ENCODE peak calls at places on chromosomes 2 and 18, in ten cellular contexts. One of them, this sample, is unnamed.

GRCh38 chr18:46712406-46712805 is 44.4 kb downstream of the ST8SIA5 start:
- DNase-seq in spleen: no peak
- DNase-seq in effector memory CD4-positive, alpha-beta T cell: no peak
- DNase-seq in naive thymus-derived CD4-positive, alpha-beta T cell: no peak
- DNase-seq in PC-3: peak; percentile 50
- DNase-seq in tibial nerve: no peak
- DNase-seq in stomach: no peak
- DNase-seq in adrenal gland: peak; percentile 91
- DNase-seq in foreskin keratinocyte: no peak
- DNase-seq in pancreas: no peak
- DNase-seq in this sample: no peak

GRCh38 chr2:1864981-1865421 is 120.7 kb upstream of the PXDN start:
- DNase-seq in spleen: no peak
- DNase-seq in effector memory CD4-positive, alpha-beta T cell: no peak
- DNase-seq in naive thymus-derived CD4-positive, alpha-beta T cell: no peak
- DNase-seq in PC-3: no peak
- DNase-seq in tibial nerve: no peak
- DNase-seq in stomach: no peak
- DNase-seq in adrenal gland: no peak
- DNase-seq in foreskin keratinocyte: no peak
- DNase-seq in pancreas: no peak
- DNase-seq in this sample: no peak

GRCh38 chr2:195009202-195009601 is 647.8 kb upstream of the SLC39A10 start:
- DNase-seq in spleen: no peak
- DNase-seq in effector memory CD4-positive, alpha-beta T cell: no peak
- DNase-seq in naive thymus-derived CD4-positive, alpha-beta T cell: no peak
- DNase-seq in PC-3: peak; percentile 19
- DNase-seq in tibial nerve: no peak
- DNase-seq in stomach: no peak
- DNase-seq in adrenal gland: no peak
- DNase-seq in foreskin keratinocyte: no peak
- DNase-seq in pancreas: no peak
- DNase-seq in this sample: no peak

GRCh38 chr2:72263043-72263780 is 115.5 kb upstream of the CYP26B1 start:
- DNase-seq in spleen: no peak
- DNase-seq in effector memory CD4-positive, alpha-beta T cell: no peak
- DNase-seq in naive thymus-derived CD4-positive, alpha-beta T cell: no peak
- DNase-seq in PC-3: peak; percentile 61
- DNase-seq in tibial nerve: no peak
- DNase-seq in stomach: no peak
- DNase-seq in adrenal gland: no peak
- DNase-seq in foreskin keratinocyte: no peak
- DNase-seq in pancreas: no peak
- DNase-seq in this sample: no peak

GRCh38 chr2:47056374-47056773 is 98.7 kb downstream of the STPG4 start:
- DNase-seq in spleen: no peak
- DNase-seq in effector memory CD4-positive, alpha-beta T cell: no peak
- DNase-seq in naive thymus-derived CD4-positive, alpha-beta T cell: no peak
- DNase-seq in PC-3: no peak
- DNase-seq in tibial nerve: no peak
- DNase-seq in stomach: no peak
- DNase-seq in adrenal gland: no peak
- DNase-seq in foreskin keratinocyte: no peak
- DNase-seq in pancreas: no peak
- DNase-seq in this sample: no peak

GRCh38 chr18:11785444-11786055 is 65.7 kb upstream of the CHMP1B start:
- DNase-seq in spleen: no peak
- DNase-seq in effector memory CD4-positive, alpha-beta T cell: no peak
- DNase-seq in naive thymus-derived CD4-positive, alpha-beta T cell: no peak
- DNase-seq in PC-3: no peak
- DNase-seq in tibial nerve: no peak
- DNase-seq in stomach: no peak
- DNase-seq in adrenal gland: no peak
- DNase-seq in foreskin keratinocyte: no peak
- DNase-seq in pancreas: no peak
- DNase-seq in this sample: no peak

GRCh38 chr18:9403795-9404564 is 69.4 kb downstream of the TWSG1 start:
- DNase-seq in spleen: no peak
- DNase-seq in effector memory CD4-positive, alpha-beta T cell: no peak
- DNase-seq in naive thymus-derived CD4-positive, alpha-beta T cell: no peak
- DNase-seq in PC-3: no peak
- DNase-seq in tibial nerve: peak; percentile 12
- DNase-seq in stomach: no peak
- DNase-seq in adrenal gland: no peak
- DNase-seq in foreskin keratinocyte: no peak
- DNase-seq in pancreas: no peak
- DNase-seq in this sample: no peak

GRCh38 chr2:183000846-183001245 is 37.4 kb downstream of the NCKAP1 start:
- DNase-seq in spleen: no peak
- DNase-seq in effector memory CD4-positive, alpha-beta T cell: no peak
- DNase-seq in naive thymus-derived CD4-positive, alpha-beta T cell: no peak
- DNase-seq in PC-3: no peak
- DNase-seq in tibial nerve: no peak
- DNase-seq in stomach: no peak
- DNase-seq in adrenal gland: no peak
- DNase-seq in foreskin keratinocyte: no peak
- DNase-seq in pancreas: no peak
- DNase-seq in this sample: no peak

GRCh38 chr2:54876764-54877163 is 153.3 kb downstream of the EML6 start:
- DNase-seq in spleen: no peak
- DNase-seq in effector memory CD4-positive, alpha-beta T cell: no peak
- DNase-seq in naive thymus-derived CD4-positive, alpha-beta T cell: no peak
- DNase-seq in PC-3: peak; percentile 75
- DNase-seq in tibial nerve: no peak
- DNase-seq in stomach: no peak
- DNase-seq in adrenal gland: no peak
- DNase-seq in foreskin keratinocyte: no peak
- DNase-seq in pancreas: no peak
- DNase-seq in this sample: no peak

GRCh38 chr2:675982-676646 is 1.1 kb downstream of the TMEM18 start:
- DNase-seq in spleen: no peak
- DNase-seq in effector memory CD4-positive, alpha-beta T cell: no peak
- DNase-seq in naive thymus-derived CD4-positive, alpha-beta T cell: peak; percentile 9
- DNase-seq in PC-3: peak; percentile 88
- DNase-seq in tibial nerve: peak; percentile 56
- DNase-seq in stomach: no peak
- DNase-seq in adrenal gland: peak; percentile 81
- DNase-seq in foreskin keratinocyte: peak; percentile 92
- DNase-seq in pancreas: peak; percentile 60
- DNase-seq in this sample: no peak

GRCh38 chr2:675051-675450 is 2.2 kb downstream of the TMEM18 start:
- DNase-seq in spleen: no peak
- DNase-seq in effector memory CD4-positive, alpha-beta T cell: no peak
- DNase-seq in naive thymus-derived CD4-positive, alpha-beta T cell: no peak
- DNase-seq in PC-3: no peak
- DNase-seq in tibial nerve: no peak
- DNase-seq in stomach: no peak
- DNase-seq in adrenal gland: no peak
- DNase-seq in foreskin keratinocyte: no peak
- DNase-seq in pancreas: no peak
- DNase-seq in this sample: no peak

GRCh38 chr2:676647-677055 is 555 bp downstream of the TMEM18 start:
- DNase-seq in spleen: peak; percentile 100
- DNase-seq in effector memory CD4-positive, alpha-beta T cell: peak; percentile 97
- DNase-seq in naive thymus-derived CD4-positive, alpha-beta T cell: no peak
- DNase-seq in PC-3: peak; percentile 97
- DNase-seq in tibial nerve: peak; percentile 98
- DNase-seq in stomach: peak; percentile 99
- DNase-seq in adrenal gland: peak; percentile 99
- DNase-seq in foreskin keratinocyte: peak; percentile 94
- DNase-seq in pancreas: peak; percentile 99
- DNase-seq in this sample: peak; percentile 99

GRCh38 chr2:674319-674985 is 2.8 kb downstream of the TMEM18 start:
- DNase-seq in spleen: no peak
- DNase-seq in effector memory CD4-positive, alpha-beta T cell: no peak
- DNase-seq in naive thymus-derived CD4-positive, alpha-beta T cell: no peak
- DNase-seq in PC-3: no peak
- DNase-seq in tibial nerve: no peak
- DNase-seq in stomach: no peak
- DNase-seq in adrenal gland: no peak
- DNase-seq in foreskin keratinocyte: no peak
- DNase-seq in pancreas: no peak
- DNase-seq in this sample: no peak

GRCh38 chr2:675460-675859 is 1.7 kb downstream of the TMEM18 start:
- DNase-seq in spleen: peak; percentile 87
- DNase-seq in effector memory CD4-positive, alpha-beta T cell: no peak
- DNase-seq in naive thymus-derived CD4-positive, alpha-beta T cell: no peak
- DNase-seq in PC-3: no peak
- DNase-seq in tibial nerve: no peak
- DNase-seq in stomach: no peak
- DNase-seq in adrenal gland: peak; percentile 26
- DNase-seq in foreskin keratinocyte: no peak
- DNase-seq in pancreas: no peak
- DNase-seq in this sample: no peak
- H3K27ac ChIP-seq in spleen: no peak overlapping the region
- H3K27ac ChIP-seq in effector memory CD4-positive, alpha-beta T cell: no peak overlapping the region
- H3K27ac ChIP-seq in naive thymus-derived CD4-positive, alpha-beta T cell: no peak overlapping the region
- H3K27ac ChIP-seq in PC-3: peak overlapping the region; percentile 90
- H3K27ac ChIP-seq in tibial nerve: peak overlapping the region; percentile 99
- H3K27ac ChIP-seq in stomach: no peak overlapping the region
- H3K27ac ChIP-seq in adrenal gland: peak overlapping the region; percentile 99
- H3K27ac ChIP-seq in foreskin keratinocyte: no peak overlapping the region
- H3K27ac ChIP-seq in pancreas: no peak overlapping the region
- H3K27ac ChIP-seq in this sample: no peak overlapping the region

GRCh38 chr2:157418215-157418614 is 25.7 kb downstream of the CYTIP start:
- DNase-seq in spleen: no peak
- DNase-seq in effector memory CD4-positive, alpha-beta T cell: no peak
- DNase-seq in naive thymus-derived CD4-positive, alpha-beta T cell: peak; percentile 87
- DNase-seq in PC-3: no peak
- DNase-seq in tibial nerve: no peak
- DNase-seq in stomach: no peak
- DNase-seq in adrenal gland: no peak
- DNase-seq in foreskin keratinocyte: no peak
- DNase-seq in pancreas: no peak
- DNase-seq in this sample: no peak

GRCh38 chr2:157421377-157421944 is 22.4 kb downstream of the CYTIP start:
- DNase-seq in spleen: no peak
- DNase-seq in effector memory CD4-positive, alpha-beta T cell: no peak
- DNase-seq in naive thymus-derived CD4-positive, alpha-beta T cell: no peak
- DNase-seq in PC-3: no peak
- DNase-seq in tibial nerve: no peak
- DNase-seq in stomach: no peak
- DNase-seq in adrenal gland: no peak
- DNase-seq in foreskin keratinocyte: no peak
- DNase-seq in pancreas: no peak
- DNase-seq in this sample: no peak

GRCh38 chr2:157421964-157422363 is 21.9 kb downstream of the CYTIP start:
- DNase-seq in spleen: peak; percentile 62
- DNase-seq in effector memory CD4-positive, alpha-beta T cell: no peak
- DNase-seq in naive thymus-derived CD4-positive, alpha-beta T cell: no peak
- DNase-seq in PC-3: no peak
- DNase-seq in tibial nerve: no peak
- DNase-seq in stomach: no peak
- DNase-seq in adrenal gland: no peak
- DNase-seq in foreskin keratinocyte: no peak
- DNase-seq in pancreas: no peak
- DNase-seq in this sample: no peak

GRCh38 chr2:157420771-157421323 is 23.0 kb downstream of the CYTIP start:
- DNase-seq in spleen: peak; percentile 34
- DNase-seq in effector memory CD4-positive, alpha-beta T cell: no peak
- DNase-seq in naive thymus-derived CD4-positive, alpha-beta T cell: no peak
- DNase-seq in PC-3: no peak
- DNase-seq in tibial nerve: no peak
- DNase-seq in stomach: no peak
- DNase-seq in adrenal gland: no peak
- DNase-seq in foreskin keratinocyte: no peak
- DNase-seq in pancreas: no peak
- DNase-seq in this sample: no peak

DNA sequence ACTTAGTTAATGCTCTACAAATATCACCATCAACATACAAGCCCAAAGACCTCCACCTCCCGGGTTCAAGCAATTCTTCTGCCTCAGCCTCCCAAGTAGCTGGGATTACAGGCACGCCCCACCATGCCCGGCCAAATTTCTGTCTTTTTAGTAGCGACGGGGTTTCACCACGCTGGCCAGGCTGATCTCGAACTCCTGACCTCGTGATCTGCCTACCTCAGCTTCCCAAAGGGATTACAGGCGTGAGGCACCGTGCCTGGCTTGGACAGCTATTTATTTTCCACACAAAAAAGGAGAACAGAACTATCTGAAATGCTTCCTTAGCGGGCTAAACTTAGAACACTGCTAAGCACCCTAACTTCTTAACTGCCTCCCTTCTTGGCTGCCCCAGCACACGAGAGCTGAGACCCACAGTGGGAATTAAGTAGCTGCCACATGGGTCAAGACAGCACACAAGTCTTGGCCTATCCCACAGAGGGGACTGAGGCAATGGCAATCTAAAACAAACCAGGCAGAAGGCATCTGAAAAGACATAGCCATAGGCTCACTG is 24.8 kb downstream of the CYTIP start:
- DNase-seq in spleen: peak; percentile 72
- DNase-seq in effector memory CD4-positive, alpha-beta T cell: no peak
- DNase-seq in naive thymus-derived CD4-positive, alpha-beta T cell: no peak
- DNase-seq in PC-3: no peak
- DNase-seq in tibial nerve: no peak
- DNase-seq in stomach: no peak
- DNase-seq in adrenal gland: peak; percentile 13
- DNase-seq in foreskin keratinocyte: no peak
- DNase-seq in pancreas: no peak
- DNase-seq in this sample: no peak
- H3K27ac ChIP-seq in spleen: peak overlapping the region; percentile 64
- H3K27ac ChIP-seq in effector memory CD4-positive, alpha-beta T cell: peak overlapping the region; percentile 80
- H3K27ac ChIP-seq in naive thymus-derived CD4-positive, alpha-beta T cell: peak overlapping the region; percentile 86
- H3K27ac ChIP-seq in PC-3: no peak overlapping the region
- H3K27ac ChIP-seq in tibial nerve: peak overlapping the region; percentile 56
- H3K27ac ChIP-seq in stomach: peak overlapping the region; percentile 5
- H3K27ac ChIP-seq in adrenal gland: peak overlapping the region; percentile 22
- H3K27ac ChIP-seq in foreskin keratinocyte: no peak overlapping the region
- H3K27ac ChIP-seq in pancreas: no peak overlapping the region
- H3K27ac ChIP-seq in this sample: no peak overlapping the region

GRCh38 chr2:108589786-108590185 is 55.5 kb downstream of the LIMS1 start:
- DNase-seq in spleen: no peak
- DNase-seq in effector memory CD4-positive, alpha-beta T cell: no peak
- DNase-seq in naive thymus-derived CD4-positive, alpha-beta T cell: no peak
- DNase-seq in PC-3: no peak
- DNase-seq in tibial nerve: no peak
- DNase-seq in stomach: no peak
- DNase-seq in adrenal gland: no peak
- DNase-seq in foreskin keratinocyte: no peak
- DNase-seq in pancreas: no peak
- DNase-seq in this sample: no peak
- H3K27ac ChIP-seq in spleen: no peak overlapping the region
- H3K27ac ChIP-seq in effector memory CD4-positive, alpha-beta T cell: no peak overlapping the region
- H3K27ac ChIP-seq in naive thymus-derived CD4-positive, alpha-beta T cell: no peak overlapping the region
- H3K27ac ChIP-seq in PC-3: no peak overlapping the region
- H3K27ac ChIP-seq in tibial nerve: no peak overlapping the region
- H3K27ac ChIP-seq in stomach: no peak overlapping the region
- H3K27ac ChIP-seq in adrenal gland: peak overlapping the region; percentile 85
- H3K27ac ChIP-seq in foreskin keratinocyte: peak overlapping the region; percentile 72
- H3K27ac ChIP-seq in pancreas: peak overlapping the region; percentile 80
- H3K27ac ChIP-seq in this sample: no peak overlapping the region

DNA sequence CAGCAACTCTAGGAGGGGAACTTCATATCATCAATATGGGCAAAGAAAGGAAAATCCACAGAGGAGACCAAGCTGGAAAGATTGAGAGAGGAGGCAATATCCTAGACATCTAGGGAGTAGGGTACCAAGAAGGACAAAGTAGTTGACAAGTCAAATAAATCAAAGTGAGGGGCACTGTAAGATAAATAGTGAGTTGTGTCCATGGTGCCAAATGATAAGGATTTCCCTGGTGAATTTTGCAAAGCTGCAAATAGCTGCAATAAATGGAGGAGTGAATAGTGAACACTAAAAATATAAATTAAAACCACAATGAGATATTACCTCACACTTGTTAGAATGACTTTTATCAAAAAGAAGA is 258.1 kb upstream of the FN1 start:
- DNase-seq in spleen: no peak
- DNase-seq in effector memory CD4-positive, alpha-beta T cell: no peak
- DNase-seq in naive thymus-derived CD4-positive, alpha-beta T cell: no peak
- DNase-seq in PC-3: no peak
- DNase-seq in tibial nerve: no peak
- DNase-seq in stomach: no peak
- DNase-seq in adrenal gland: no peak
- DNase-seq in foreskin keratinocyte: no peak
- DNase-seq in pancreas: no peak
- DNase-seq in this sample: no peak
- H3K27ac ChIP-seq in spleen: no peak overlapping the region
- H3K27ac ChIP-seq in effector memory CD4-positive, alpha-beta T cell: no peak overlapping the region
- H3K27ac ChIP-seq in naive thymus-derived CD4-positive, alpha-beta T cell: no peak overlapping the region
- H3K27ac ChIP-seq in PC-3: peak overlapping the region; percentile 62
- H3K27ac ChIP-seq in tibial nerve: no peak overlapping the region
- H3K27ac ChIP-seq in stomach: no peak overlapping the region
- H3K27ac ChIP-seq in adrenal gland: peak overlapping the region; percentile 3
- H3K27ac ChIP-seq in foreskin keratinocyte: no peak overlapping the region
- H3K27ac ChIP-seq in pancreas: no peak overlapping the region
- H3K27ac ChIP-seq in this sample: no peak overlapping the region

This sample was measured in substantia nigra.